ENCODE peak calls at places on chromosome 15, in ten cellular contexts. One of them, this sample, is unnamed.

GRCh38 chr15:87547470-87548181 is 708.9 kb downstream of the NTRK3 start:
- DNase-seq in naive thymus-derived CD4-positive, alpha-beta T cell: no peak
- DNase-seq in sigmoid colon: no peak
- DNase-seq in uterus: no peak
- DNase-seq in Caco-2: no peak
- DNase-seq in ovary: no peak
- DNase-seq in hepatocyte: no peak
- DNase-seq in HCT116: no peak
- DNase-seq in cardiac muscle cell: no peak
- DNase-seq in endodermal cell: no peak
- DNase-seq in this sample: no peak

GRCh38 chr15:83709246-83709645 is 55.3 kb downstream of the ADAMTSL3 start:
- DNase-seq in naive thymus-derived CD4-positive, alpha-beta T cell: no peak
- DNase-seq in sigmoid colon: no peak
- DNase-seq in uterus: no peak
- DNase-seq in Caco-2: no peak
- DNase-seq in ovary: no peak
- DNase-seq in hepatocyte: no peak
- DNase-seq in HCT116: no peak
- DNase-seq in cardiac muscle cell: no peak
- DNase-seq in endodermal cell: no peak
- DNase-seq in this sample: no peak

GRCh38 chr15:42228036-42228435 is 19.9 kb upstream of the VPS39 start:
- DNase-seq in naive thymus-derived CD4-positive, alpha-beta T cell: no peak
- DNase-seq in sigmoid colon: no peak
- DNase-seq in uterus: no peak
- DNase-seq in Caco-2: no peak
- DNase-seq in ovary: no peak
- DNase-seq in hepatocyte: no peak
- DNase-seq in HCT116: no peak
- DNase-seq in cardiac muscle cell: no peak
- DNase-seq in endodermal cell: no peak
- DNase-seq in this sample: no peak

GRCh38 chr15:29322407-29322806 is 52.8 kb upstream of the NSMCE3 start:
- DNase-seq in naive thymus-derived CD4-positive, alpha-beta T cell: no peak
- DNase-seq in sigmoid colon: no peak
- DNase-seq in uterus: no peak
- DNase-seq in Caco-2: no peak
- DNase-seq in ovary: no peak
- DNase-seq in hepatocyte: peak; percentile 22
- DNase-seq in HCT116: no peak
- DNase-seq in cardiac muscle cell: peak; percentile 56
- DNase-seq in endodermal cell: no peak
- DNase-seq in this sample: no peak

GRCh38 chr15:56824174-56824573 is 90.9 kb upstream of the ZNF280D start:
- DNase-seq in naive thymus-derived CD4-positive, alpha-beta T cell: no peak
- DNase-seq in sigmoid colon: no peak
- DNase-seq in uterus: no peak
- DNase-seq in Caco-2: no peak
- DNase-seq in ovary: no peak
- DNase-seq in hepatocyte: no peak
- DNase-seq in HCT116: no peak
- DNase-seq in cardiac muscle cell: no peak
- DNase-seq in endodermal cell: no peak
- DNase-seq in this sample: no peak

GRCh38 chr15:33019354-33019981 is 175.0 kb downstream of the FMN1 start:
- DNase-seq in naive thymus-derived CD4-positive, alpha-beta T cell: no peak
- DNase-seq in sigmoid colon: no peak
- DNase-seq in uterus: no peak
- DNase-seq in Caco-2: no peak
- DNase-seq in ovary: no peak
- DNase-seq in hepatocyte: no peak
- DNase-seq in HCT116: no peak
- DNase-seq in cardiac muscle cell: no peak
- DNase-seq in endodermal cell: no peak
- DNase-seq in this sample: no peak

GRCh38 chr15:46526726-46527110 is 891.9 kb downstream of the SQOR start:
- DNase-seq in naive thymus-derived CD4-positive, alpha-beta T cell: no peak
- DNase-seq in sigmoid colon: no peak
- DNase-seq in uterus: no peak
- DNase-seq in Caco-2: no peak
- DNase-seq in ovary: no peak
- DNase-seq in hepatocyte: no peak
- DNase-seq in HCT116: no peak
- DNase-seq in cardiac muscle cell: no peak
- DNase-seq in endodermal cell: no peak
- DNase-seq in this sample: no peak

GRCh38 chr15:61069369-61070075 is 159.6 kb downstream of the RORA start:
- DNase-seq in naive thymus-derived CD4-positive, alpha-beta T cell: no peak
- DNase-seq in sigmoid colon: no peak
- DNase-seq in uterus: no peak
- DNase-seq in Caco-2: no peak
- DNase-seq in ovary: no peak
- DNase-seq in hepatocyte: no peak
- DNase-seq in HCT116: no peak
- DNase-seq in cardiac muscle cell: no peak
- DNase-seq in endodermal cell: no peak
- DNase-seq in this sample: no peak

GRCh38 chr15:58472821-58473581 is 41.2 kb downstream of the LIPC start:
- DNase-seq in naive thymus-derived CD4-positive, alpha-beta T cell: peak; percentile 42
- DNase-seq in sigmoid colon: no peak
- DNase-seq in uterus: no peak
- DNase-seq in Caco-2: no peak
- DNase-seq in ovary: no peak
- DNase-seq in hepatocyte: no peak
- DNase-seq in HCT116: no peak
- DNase-seq in cardiac muscle cell: no peak
- DNase-seq in endodermal cell: peak; percentile 63
- DNase-seq in this sample: no peak

GRCh38 chr15:82572311-82572710 is 32.1 kb upstream of the RPS17 start:
- DNase-seq in naive thymus-derived CD4-positive, alpha-beta T cell: no peak
- DNase-seq in sigmoid colon: no peak
- DNase-seq in uterus: no peak
- DNase-seq in Caco-2: no peak
- DNase-seq in ovary: no peak
- DNase-seq in hepatocyte: no peak
- DNase-seq in HCT116: no peak
- DNase-seq in cardiac muscle cell: no peak
- DNase-seq in endodermal cell: no peak
- DNase-seq in this sample: no peak

DNA sequence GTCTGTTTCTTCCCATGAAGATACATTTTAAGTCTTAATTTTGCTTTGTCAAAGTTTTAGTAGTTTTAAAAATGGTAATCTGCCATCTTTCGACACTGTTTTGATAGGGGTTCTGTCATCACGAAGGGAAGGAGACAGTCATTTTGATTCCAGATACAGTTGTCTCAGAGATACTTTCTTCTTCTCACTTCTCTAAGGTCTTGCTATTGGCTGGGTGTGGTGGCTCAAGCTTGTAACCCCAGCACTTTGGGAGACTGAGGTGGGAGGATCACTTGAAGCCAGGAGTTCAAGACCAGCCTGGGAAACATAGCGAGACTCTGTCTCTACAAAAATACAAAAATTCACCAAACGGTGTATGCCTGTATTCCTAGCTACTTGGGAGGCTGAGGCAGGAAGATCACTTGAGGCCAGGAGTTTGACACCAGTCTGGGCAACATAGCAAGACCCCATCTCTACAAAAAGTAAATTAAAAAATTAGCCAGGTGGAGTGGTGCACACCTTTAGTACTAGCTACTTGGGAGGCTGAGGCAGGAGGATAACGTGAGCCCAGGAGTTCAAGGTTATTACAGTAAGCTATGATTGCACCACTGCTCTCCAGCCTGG is 3.3 kb downstream of the RAB8B start:
- DNase-seq in naive thymus-derived CD4-positive, alpha-beta T cell: no peak
- DNase-seq in sigmoid colon: no peak
- DNase-seq in uterus: no peak
- DNase-seq in Caco-2: no peak
- DNase-seq in ovary: no peak
- DNase-seq in hepatocyte: no peak
- DNase-seq in HCT116: no peak
- DNase-seq in cardiac muscle cell: no peak
- DNase-seq in endodermal cell: no peak
- DNase-seq in this sample: no peak
- H3K4me3 ChIP-seq in naive thymus-derived CD4-positive, alpha-beta T cell: peak overlapping the region; percentile 37
- H3K4me3 ChIP-seq in sigmoid colon: no peak overlapping the region
- H3K4me3 ChIP-seq in uterus: no peak overlapping the region
- H3K4me3 ChIP-seq in Caco-2: no peak overlapping the region
- H3K4me3 ChIP-seq in ovary: no peak overlapping the region
- H3K4me3 ChIP-seq in hepatocyte: no peak overlapping the region
- H3K4me3 ChIP-seq in HCT116: no peak overlapping the region
- H3K4me3 ChIP-seq in cardiac muscle cell: no peak overlapping the region
- H3K4me3 ChIP-seq in endodermal cell: no peak overlapping the region
- H3K4me3 ChIP-seq in this sample: peak overlapping the region; percentile 22

DNA sequence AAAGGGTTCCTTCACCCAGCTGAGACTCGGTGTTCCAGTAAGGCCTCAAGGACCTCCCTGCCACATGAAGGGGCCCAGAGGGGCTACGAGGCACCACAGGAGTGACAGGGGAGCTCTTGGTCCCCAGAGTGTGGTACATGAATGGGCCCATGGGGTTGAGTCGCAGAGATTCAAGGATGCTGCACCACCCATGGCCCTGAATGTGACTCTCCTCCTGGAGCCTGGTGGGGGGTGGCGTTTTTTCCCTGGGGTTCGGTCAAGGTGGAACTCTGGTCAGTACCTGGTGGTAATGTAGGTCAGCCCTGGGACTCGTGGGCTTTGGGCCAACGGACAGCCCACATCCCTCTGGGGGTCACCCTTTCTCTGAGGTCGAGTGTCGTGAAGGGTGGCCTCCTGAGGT is 204.0 kb downstream of the UBE3A start:
- DNase-seq in naive thymus-derived CD4-positive, alpha-beta T cell: no peak
- DNase-seq in sigmoid colon: no peak
- DNase-seq in uterus: no peak
- DNase-seq in Caco-2: no peak
- DNase-seq in ovary: no peak
- DNase-seq in hepatocyte: no peak
- DNase-seq in HCT116: no peak
- DNase-seq in cardiac muscle cell: no peak
- DNase-seq in endodermal cell: no peak
- DNase-seq in this sample: no peak
- H3K9me3 ChIP-seq in naive thymus-derived CD4-positive, alpha-beta T cell: no peaks in the 10 kb centered on the region
- H3K9me3 ChIP-seq in sigmoid colon: no peaks in the 10 kb centered on the region
- H3K9me3 ChIP-seq in uterus: no peaks in the 10 kb centered on the region
- H3K9me3 ChIP-seq in Caco-2: peaks cover 26% of the 10 kb centered on the region
- H3K9me3 ChIP-seq in ovary: peaks cover 8% of the 10 kb centered on the region
- H3K9me3 ChIP-seq in hepatocyte: no peaks in the 10 kb centered on the region
- H3K9me3 ChIP-seq in HCT116: peaks cover 4% of the 10 kb centered on the region
- H3K9me3 ChIP-seq in cardiac muscle cell: no peaks in the 10 kb centered on the region
- H3K9me3 ChIP-seq in endodermal cell: no peaks in the 10 kb centered on the region
- H3K9me3 ChIP-seq in this sample: no peaks in the 10 kb centered on the region

GRCh38 chr15:66830358-66830757 is 128.3 kb downstream of the SMAD6 start:
- DNase-seq in naive thymus-derived CD4-positive, alpha-beta T cell: no peak
- DNase-seq in sigmoid colon: no peak
- DNase-seq in uterus: no peak
- DNase-seq in Caco-2: no peak
- DNase-seq in ovary: no peak
- DNase-seq in hepatocyte: no peak
- DNase-seq in HCT116: no peak
- DNase-seq in cardiac muscle cell: peak; percentile 54
- DNase-seq in endodermal cell: no peak
- DNase-seq in this sample: no peak
- H3K4me3 ChIP-seq in naive thymus-derived CD4-positive, alpha-beta T cell: no peak overlapping the region
- H3K4me3 ChIP-seq in sigmoid colon: no peak overlapping the region
- H3K4me3 ChIP-seq in uterus: no peak overlapping the region
- H3K4me3 ChIP-seq in Caco-2: no peak overlapping the region
- H3K4me3 ChIP-seq in ovary: no peak overlapping the region
- H3K4me3 ChIP-seq in hepatocyte: no peak overlapping the region
- H3K4me3 ChIP-seq in HCT116: no peak overlapping the region
- H3K4me3 ChIP-seq in cardiac muscle cell: no peak overlapping the region
- H3K4me3 ChIP-seq in endodermal cell: no peak overlapping the region
- H3K4me3 ChIP-seq in this sample: no peak overlapping the region

GRCh38 chr15:22265961-22266360 is 185.6 kb downstream of the OR4M2 start:
- DNase-seq in naive thymus-derived CD4-positive, alpha-beta T cell: no peak
- DNase-seq in sigmoid colon: no peak
- DNase-seq in uterus: no peak
- DNase-seq in Caco-2: no peak
- DNase-seq in ovary: no peak
- DNase-seq in hepatocyte: no peak
- DNase-seq in HCT116: no peak
- DNase-seq in cardiac muscle cell: no peak
- DNase-seq in endodermal cell: no peak
- DNase-seq in this sample: no peak
- H3K9me3 ChIP-seq in naive thymus-derived CD4-positive, alpha-beta T cell: no peaks in the 10 kb centered on the region
- H3K9me3 ChIP-seq in sigmoid colon: no peaks in the 10 kb centered on the region
- H3K9me3 ChIP-seq in uterus: no peaks in the 10 kb centered on the region
- H3K9me3 ChIP-seq in Caco-2: no peaks in the 10 kb centered on the region
- H3K9me3 ChIP-seq in ovary: no peaks in the 10 kb centered on the region
- H3K9me3 ChIP-seq in hepatocyte: peaks cover 32% of the 10 kb centered on the region
- H3K9me3 ChIP-seq in HCT116: peaks cover 35% of the 10 kb centered on the region
- H3K9me3 ChIP-seq in cardiac muscle cell: no peaks in the 10 kb centered on the region
- H3K9me3 ChIP-seq in endodermal cell: peaks cover 96% of the 10 kb centered on the region
- H3K9me3 ChIP-seq in this sample: no peaks in the 10 kb centered on the region

GRCh38 chr15:70196314-70197291 is 98.9 kb upstream of the TLE3 start:
- DNase-seq in naive thymus-derived CD4-positive, alpha-beta T cell: no peak
- DNase-seq in sigmoid colon: peak; percentile 80
- DNase-seq in uterus: peak; percentile 40
- DNase-seq in Caco-2: peak; percentile 34
- DNase-seq in ovary: peak; percentile 44
- DNase-seq in hepatocyte: peak; percentile 88
- DNase-seq in HCT116: no peak
- DNase-seq in cardiac muscle cell: peak; percentile 67
- DNase-seq in endodermal cell: peak; percentile 95
- DNase-seq in this sample: no peak
- H3K4me3 ChIP-seq in naive thymus-derived CD4-positive, alpha-beta T cell: no peak overlapping the region
- H3K4me3 ChIP-seq in sigmoid colon: no peak overlapping the region
- H3K4me3 ChIP-seq in uterus: no peak overlapping the region
- H3K4me3 ChIP-seq in Caco-2: no peak overlapping the region
- H3K4me3 ChIP-seq in ovary: no peak overlapping the region
- H3K4me3 ChIP-seq in hepatocyte: no peak overlapping the region
- H3K4me3 ChIP-seq in HCT116: no peak overlapping the region
- H3K4me3 ChIP-seq in cardiac muscle cell: no peak overlapping the region
- H3K4me3 ChIP-seq in endodermal cell: no peak overlapping the region
- H3K4me3 ChIP-seq in this sample: no peak overlapping the region